ENCODE peak calls at places on chromosomes 7 and 10, in seven cellular contexts. B is HS-5; W is SW480; T is sciatic nerve; A is stimulated activated CD4-positive, alpha-beta T cell treated with anti-CD3 and anti-CD28 coated beads, Interleukin-1b, Interleukin-23, amount 100 ng/mL, for 4 hours; D is GM03348; Q is kidney glomerular epithelial cell. Z is an unnamed sample.

GRCh38 chr10:126663880-126664279 is 6.6 kb downstream of the C10orf90 start:
- DNase-seq in B (peak), A (no peak), Q (no peak), W (peak), T (no peak), D (peak), Z (no peak)

GRCh38 chr10:16944081-16944922 is 127.1 kb upstream of the RSU1 start:
- DNase-seq in T (no peak), B (no peak), Q (no peak), D (peak), A (no peak), W (no peak), Z (no peak)

GRCh38 chr7:139317954-139318505 is 23.1 kb upstream of the FMC1 start:
- DNase-seq in W (no peak), Q (no peak), A (no peak), D (no peak), T (no peak), B (no peak), Z (no peak)

GRCh38 chr7:151669762-151670161 is 150.1 kb upstream of the RHEB start:
- DNase-seq in W (no peak), A (no peak), Q (no peak), T (peak), B (no peak), D (no peak), Z (no peak)

GRCh38 chr10:31071232-31071999 is 39.8 kb upstream of the ZNF438 start:
- DNase-seq in B (no peak), T (no peak), A (no peak), D (peak), Q (no peak), W (peak), Z (no peak)

GRCh38 chr7:36439624-36440023 is 50.0 kb downstream of the ANLN start:
- DNase-seq in A (no peak), Q (no peak), T (no peak), B (no peak), W (no peak), D (no peak), Z (no peak)

GRCh38 chr7:104982308-104982755 is 31.7 kb upstream of the KMT2E start:
- DNase-seq in D (no peak), Q (peak), B (no peak), T (no peak), A (no peak), W (peak), Z (no peak)

GRCh38 chr7:139702811-139703467 is 74.9 kb downstream of the HIPK2 start:
- DNase-seq in Q (no peak), A (no peak), D (no peak), B (no peak), W (no peak), T (no peak), Z (no peak)

GRCh38 chr7:55077581-55078410 is 59.0 kb downstream of the EGFR start:
- DNase-seq in T (no peak), B (no peak), D (no peak), Q (no peak), A (no peak), W (no peak), Z (no peak)

GRCh38 chr7:45698527-45699309 is 124.5 kb downstream of the ADCY1 start:
- DNase-seq in D (no peak), A (no peak), B (no peak), W (no peak), Q (no peak), T (no peak), Z (no peak)

GRCh38 chr7:92359801-92360200 is 87.5 kb upstream of the GATAD1 start:
- DNase-seq in W (no peak), Q (no peak), D (peak), B (no peak), A (no peak), T (no peak), Z (no peak)

GRCh38 chr7:11261470-11261869 is 287.8 kb downstream of the PHF14 start:
- DNase-seq in Q (no peak), A (no peak), W (no peak), T (no peak), D (no peak), B (no peak), Z (peak)

GRCh38 chr10:4691776-4692175 is 134.2 kb upstream of the AKR1E2 start:
- DNase-seq in B (no peak), Q (peak), T (no peak), W (peak), D (peak), A (no peak), Z (no peak)

GRCh38 chr7:16940777-16941176 is 59.0 kb upstream of the AGR3 start:
- DNase-seq in A (no peak), W (no peak), Q (no peak), B (no peak), T (no peak), D (no peak), Z (no peak)

GRCh38 chr7:110841840-110842579 is 248.9 kb upstream of the LRRN3 start:
- DNase-seq in B (no peak), Q (no peak), T (no peak), A (no peak), D (no peak), W (no peak), Z (no peak)

GRCh38 chr10:32326680-32327363 is 20.1 kb downstream of the EPC1 start:
- DNase-seq in A (no peak), B (no peak), W (no peak), D (no peak), T (no peak), Q (no peak), Z (no peak)

GRCh38 chr10:78805176-78805575 is 263.6 kb upstream of the ZMIZ1 start:
- DNase-seq in W (peak), D (peak), T (no peak), B (peak), A (no peak), Q (peak), Z (peak)

GRCh38 chr7:36638586-36639265 is 85.6 kb downstream of the AOAH start:
- DNase-seq in T (no peak), Q (no peak), W (no peak), D (no peak), A (no peak), B (no peak), Z (no peak)

GRCh38 chr7:137513091-137513490 is 169.6 kb upstream of the PTN start:
- DNase-seq in B (no peak), A (no peak), T (no peak), Q (no peak), W (no peak), D (no peak), Z (no peak)

GRCh38 chr10:3527144-3527543 is 257.9 kb downstream of the KLF6 start:
- DNase-seq in D (peak), B (no peak), T (no peak), Q (no peak), A (no peak), W (no peak), Z (no peak)

GRCh38 chr10:107800061-107800460 is 635.6 kb upstream of the SORCS1 start:
- DNase-seq in B (no peak), Q (no peak), A (no peak), W (no peak), T (no peak), D (no peak), Z (no peak)

GRCh38 chr10:73467210-73467609 is 28.6 kb downstream of the PPP3CB start:
- DNase-seq in B (no peak), W (no peak), A (no peak), D (no peak), T (no peak), Q (no peak), Z (no peak)

GRCh38 chr10:103802637-103803353 is 52.6 kb downstream of the SH3PXD2A start:
- DNase-seq in D (no peak), T (no peak), W (no peak), Q (no peak), B (no peak), A (no peak), Z (no peak)

GRCh38 chr7:143492799-143493568 is 15.3 kb downstream of the TAS2R41 start:
- DNase-seq in A (no peak), W (no peak), D (peak), T (no peak), Q (no peak), B (no peak), Z (no peak)

Z was measured in HS-27A.